ENCODE peak calls at places on chromosomes 2 and 18, in six cellular contexts. K is K562, H is heart left ventricle, X is upper lobe of right lung, G is neural progenitor cell, D is DND-41. L is an unnamed sample.

GRCh38 chr2:112032615-112033457 is 22.2 kb upstream of the TMEM87B start:
- DNase-seq in H (peak; percentile 38), K (no peak), D (peak; percentile 52), X (no peak), G (no peak), L (no peak)

GRCh38 chr2:216984937-216985336 is 125.1 kb upstream of the TNP1 start:
- DNase-seq in K (no peak), D (no peak), H (no peak), X (no peak), G (no peak), L (no peak)

GRCh38 chr2:145724499-145724898 is 1204.6 kb upstream of the ZEB2 start:
- DNase-seq in D (peak; percentile 30), K (no peak), H (no peak), G (no peak), X (no peak), L (no peak)

GRCh38 chr2:134371041-134371440 is 117.2 kb downstream of the MGAT5 start:
- DNase-seq in D (no peak), K (no peak), H (no peak), X (no peak), G (no peak), L (no peak)

GRCh38 chr2:184598313-184599053 is at the start of gene ZNF804A:
- DNase-seq in H (peak; percentile 45), X (peak; percentile 75), K (peak; percentile 32), G (peak; percentile 81), D (no peak), L (no peak)

GRCh38 chr18:42275949-42276730 is 321.1 kb downstream of the PIK3C3 start:
- DNase-seq in X (no peak), H (no peak), K (no peak), G (no peak), D (no peak), L (no peak)

GRCh38 chr2:29841386-29842004 is 79.9 kb downstream of the ALK start:
- DNase-seq in X (no peak), D (peak; percentile 35), K (peak; percentile 55), G (peak; percentile 60), H (no peak), L (no peak)

GRCh38 chr18:70645971-70646370 is 357.1 kb downstream of the SOCS6 start:
- DNase-seq in D (no peak), K (no peak), G (no peak), X (no peak), H (no peak), L (no peak)

GRCh38 chr2:231395188-231396057 is at the start of gene B3GNT7:
- DNase-seq in G (peak; percentile 61), D (no peak), K (peak; percentile 5), H (no peak), X (peak; percentile 78), L (no peak)

GRCh38 chr2:42638080-42638784 is 69.8 kb downstream of the MTA3 start:
- DNase-seq in K (no peak), X (no peak), D (no peak), G (no peak), H (no peak), L (no peak)

GRCh38 chr2:199804831-199805230 is 46.2 kb downstream of the FTCDNL1 start:
- DNase-seq in K (no peak), G (peak; percentile 36), H (no peak), D (no peak), X (no peak), L (no peak)

DNA sequence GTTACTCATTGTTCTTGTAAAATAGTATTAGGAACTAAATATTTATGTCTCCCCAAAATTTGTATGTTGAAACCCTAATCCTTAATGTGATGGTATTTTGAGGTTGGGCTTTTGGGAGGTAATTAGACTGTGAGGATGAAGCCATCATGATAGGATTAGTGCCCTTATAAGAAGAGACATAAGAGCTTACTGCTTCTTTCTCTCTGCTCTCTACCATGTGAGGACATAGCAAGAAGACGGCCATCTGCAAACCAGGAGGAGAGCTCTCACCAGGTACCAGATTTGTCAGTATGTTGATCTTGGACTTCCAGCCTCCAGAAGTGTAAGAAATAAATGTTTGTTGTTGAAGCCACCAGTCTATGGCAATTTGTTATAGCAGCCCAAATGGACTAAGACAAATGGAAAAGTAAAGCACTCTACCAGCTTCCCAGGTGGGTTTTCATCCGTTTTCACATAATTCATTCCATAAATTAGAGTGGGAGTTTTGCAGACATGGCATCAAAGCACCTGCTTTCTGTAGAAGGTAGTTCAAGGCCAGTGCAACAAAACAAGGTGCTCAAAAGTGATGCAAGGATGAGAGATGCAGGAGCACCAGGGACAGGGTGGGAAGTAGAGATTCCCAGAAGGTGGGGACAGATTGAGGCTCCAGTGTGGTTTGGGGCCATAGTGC is 70.7 kb downstream of the MYCN start:
- DNase-seq in H (no peak), X (no peak), K (no peak), D (no peak), G (no peak), L (no peak)
- H3K9me3 ChIP-seq in H (no peaks in the 10 kb centered on the region), X (no peaks in the 10 kb centered on the region), K (no peaks in the 10 kb centered on the region), D (no peaks in the 10 kb centered on the region), G (no peaks in the 10 kb centered on the region), L (no peaks in the 10 kb centered on the region)

GRCh38 chr2:239882781-239883180 is 142.4 kb downstream of the NDUFA10 start:
- DNase-seq in G (no peak), X (peak; percentile 45), D (peak; percentile 3), H (no peak), K (no peak), L (no peak)
- H3K9me3 ChIP-seq in G (peaks cover 17% of the 10 kb centered on the region), X (peaks cover 14% of the 10 kb centered on the region), D (peaks cover 25% of the 10 kb centered on the region), H (peaks cover 39% of the 10 kb centered on the region), K (peaks cover 3% of the 10 kb centered on the region), L (peaks cover 27% of the 10 kb centered on the region)

GRCh38 chr2:114373591-114373990 is 68.8 kb upstream of the DPP10 start:
- DNase-seq in D (no peak), H (no peak), K (no peak), G (no peak), X (no peak), L (no peak)

DNA sequence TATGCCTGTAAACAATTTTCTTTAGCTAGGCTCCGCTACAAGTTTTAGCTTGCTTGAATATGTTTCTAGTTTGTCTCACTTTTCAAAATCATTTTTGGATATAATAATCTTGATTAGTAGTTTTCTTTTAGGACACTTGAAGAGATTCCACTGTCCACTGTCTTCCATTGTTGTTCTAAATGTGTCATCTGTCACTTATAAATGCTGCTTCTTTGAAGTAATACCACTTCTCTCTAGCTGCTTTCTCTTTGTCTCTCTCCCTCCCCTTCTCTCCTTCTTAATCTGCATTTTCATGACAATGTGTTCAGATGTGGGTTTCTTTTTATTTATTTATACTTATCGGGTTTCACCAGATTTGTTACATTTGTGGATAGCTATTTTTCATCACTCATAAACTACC is 73.7 kb upstream of the DPP10 start:
- DNase-seq in D (no peak), K (no peak), X (no peak), H (no peak), G (no peak), L (no peak)
- H3K9me3 ChIP-seq in D (peaks cover 10% of the 10 kb centered on the region), K (no peaks in the 10 kb centered on the region), X (peaks cover 21% of the 10 kb centered on the region), H (peaks cover 44% of the 10 kb centered on the region), G (peaks cover 20% of the 10 kb centered on the region), L (peaks cover 15% of the 10 kb centered on the region)

DNA sequence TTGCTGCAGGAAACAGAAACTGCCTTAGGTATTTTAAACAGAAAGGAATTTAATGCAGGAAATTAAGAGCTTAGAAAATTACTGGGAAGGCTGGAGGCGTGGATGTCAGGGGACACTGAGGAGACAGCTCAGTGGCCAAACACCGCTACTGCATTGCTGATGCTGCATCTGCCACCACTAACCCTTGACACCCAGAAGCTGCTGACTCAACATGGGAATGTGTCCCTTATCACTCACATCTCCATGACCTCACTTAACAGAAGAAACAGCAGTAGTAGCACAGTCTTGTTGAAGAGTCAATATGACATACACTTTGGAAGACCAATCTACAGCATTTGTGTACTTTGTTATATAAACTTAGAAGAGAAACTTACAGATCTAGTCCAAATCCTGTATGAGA is 906.1 kb downstream of the SLC4A3 start:
- DNase-seq in G (peak; percentile 17), H (no peak), D (peak; percentile 4), X (no peak), K (no peak), L (no peak)
- H3K9me3 ChIP-seq in G (peaks cover 5% of the 10 kb centered on the region), H (peaks cover 17% of the 10 kb centered on the region), D (no peaks in the 10 kb centered on the region), X (no peaks in the 10 kb centered on the region), K (no peaks in the 10 kb centered on the region), L (no peaks in the 10 kb centered on the region)

GRCh38 chr2:204971219-204971907 is 426.1 kb downstream of the PARD3B start:
- DNase-seq in G (no peak), K (no peak), D (no peak), H (no peak), X (no peak), L (no peak)

GRCh38 chr2:204964413-204964812 is 419.1 kb downstream of the PARD3B start:
- DNase-seq in X (no peak), D (no peak), H (no peak), G (no peak), K (no peak), L (no peak)

GRCh38 chr2:204972606-204973336 is 427.5 kb downstream of the PARD3B start:
- DNase-seq in G (peak; percentile 21), D (no peak), H (no peak), X (no peak), K (no peak), L (no peak)

GRCh38 chr2:204972161-204972560 is 426.9 kb downstream of the PARD3B start:
- DNase-seq in D (no peak), G (no peak), K (no peak), X (no peak), H (no peak), L (no peak)

DNA sequence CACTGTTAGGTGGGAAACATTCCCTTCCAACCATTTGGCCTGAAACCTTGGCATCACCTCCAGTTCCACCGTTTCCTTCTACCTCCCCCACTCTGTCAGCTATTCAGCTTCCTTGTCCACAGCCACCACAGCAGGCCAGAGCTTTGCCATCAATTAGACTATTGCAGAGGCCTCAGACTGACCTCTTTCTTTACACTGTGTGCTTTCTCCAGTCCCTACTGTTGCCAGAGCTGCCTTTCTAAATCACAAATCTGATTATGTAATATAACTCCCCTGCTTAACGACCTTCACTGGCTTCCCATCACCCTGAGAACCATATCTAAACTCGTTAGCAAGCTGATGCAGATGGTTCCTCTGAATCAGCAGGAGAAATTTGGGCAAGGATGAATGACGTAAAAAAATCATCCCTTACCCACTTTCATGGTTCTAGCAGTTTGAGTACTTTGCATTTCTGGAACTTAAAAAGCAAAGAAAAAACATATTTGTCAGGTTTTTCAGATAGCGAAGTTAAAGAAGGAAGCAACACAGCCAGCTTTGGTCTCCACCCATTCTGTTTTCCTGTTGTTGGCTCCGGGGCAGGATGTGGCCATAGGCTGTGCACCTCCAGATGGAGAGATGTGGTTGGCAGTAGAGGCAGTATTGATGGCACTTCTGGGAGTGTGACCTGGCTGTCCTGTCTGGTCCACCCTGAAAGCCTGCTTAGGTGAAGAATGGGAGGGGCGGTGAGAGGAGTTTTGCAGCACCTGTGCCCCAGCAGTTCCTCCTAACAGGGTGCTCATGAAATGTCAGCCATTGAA is 422.1 kb downstream of the PARD3B start:
- DNase-seq in X (no peak), D (no peak), K (no peak), G (no peak), H (no peak), L (peak; percentile 2)
- H3K9me3 ChIP-seq in X (no peaks in the 10 kb centered on the region), D (no peaks in the 10 kb centered on the region), K (no peaks in the 10 kb centered on the region), G (no peaks in the 10 kb centered on the region), H (no peaks in the 10 kb centered on the region), L (no peaks in the 10 kb centered on the region)